ENCODE peak calls at places on chromosomes 5 and 9, in four cellular contexts. One of them, this sample, is unnamed.

GRCh38 chr9:113580041-113580953 is 116.8 kb downstream of the RGS3 start:
- DNase-seq in IMR-90: peak
- DNase-seq in astrocyte of the spinal cord: peak
- DNase-seq in heart left ventricle: peak
- DNase-seq in this sample: peak

GRCh38 chr9:114532561-114533237 is 27.4 kb upstream of the WHRN start:
- DNase-seq in IMR-90: no peak
- DNase-seq in astrocyte of the spinal cord: no peak
- DNase-seq in heart left ventricle: no peak
- DNase-seq in this sample: no peak

GRCh38 chr9:136944094-136944518 is 432 bp downstream of the FBXW5 start:
- DNase-seq in IMR-90: peak
- DNase-seq in astrocyte of the spinal cord: peak
- DNase-seq in heart left ventricle: no peak
- DNase-seq in this sample: peak

GRCh38 chr5:179051784-179052183 is 8.4 kb upstream of the ZNF354C start:
- DNase-seq in IMR-90: no peak
- DNase-seq in astrocyte of the spinal cord: no peak
- DNase-seq in heart left ventricle: no peak
- DNase-seq in this sample: no peak

GRCh38 chr9:93680445-93681315 is 104.3 kb downstream of the PHF2 start:
- DNase-seq in IMR-90: no peak
- DNase-seq in astrocyte of the spinal cord: no peak
- DNase-seq in heart left ventricle: peak
- DNase-seq in this sample: peak

GRCh38 chr9:114282926-114283325 is 40.0 kb upstream of the ORM1 start:
- DNase-seq in IMR-90: peak
- DNase-seq in astrocyte of the spinal cord: peak
- DNase-seq in heart left ventricle: peak
- DNase-seq in this sample: peak

GRCh38 chr5:139660916-139661814 is 13.0 kb downstream of the CXXC5 start:
- DNase-seq in IMR-90: peak
- DNase-seq in astrocyte of the spinal cord: peak
- DNase-seq in heart left ventricle: peak
- DNase-seq in this sample: peak

GRCh38 chr5:136020001-136020382 is 8.8 kb upstream of the TGFBI start:
- DNase-seq in IMR-90: no peak
- DNase-seq in astrocyte of the spinal cord: no peak
- DNase-seq in heart left ventricle: no peak
- DNase-seq in this sample: no peak

GRCh38 chr5:95903838-95904237 is 57.8 kb downstream of the ELL2 start:
- DNase-seq in IMR-90: no peak
- DNase-seq in astrocyte of the spinal cord: no peak
- DNase-seq in heart left ventricle: no peak
- DNase-seq in this sample: no peak

GRCh38 chr9:3511537-3511936 is 14.3 kb downstream of the RFX3 start:
- DNase-seq in IMR-90: no peak
- DNase-seq in astrocyte of the spinal cord: no peak
- DNase-seq in heart left ventricle: no peak
- DNase-seq in this sample: no peak